ENCODE peak calls at places on chromosomes 2 and 18, in ten cellular contexts. O, Z, T, J, M, K, F, C, D and A are unnamed samples.

GRCh38 chr2:207483066-207483465 is 46.7 kb upstream of the CREB1 start:
- DNase-seq in O (no peak), Z (no peak), T (no peak), J (no peak), M (no peak), K (no peak), F (no peak), C (no peak), D (no peak), A (no peak)

GRCh38 chr2:65818873-65819451 is 386.6 kb upstream of the SPRED2 start:
- DNase-seq in O (no peak), Z (no peak), T (no peak), J (no peak), M (no peak), K (no peak), F (no peak), C (no peak), D (peak; percentile 29), A (no peak)

GRCh38 chr2:145184741-145185671 is 665.1 kb upstream of the ZEB2 start:
- DNase-seq in O (no peak), Z (no peak), T (no peak), J (no peak), M (no peak), K (no peak), F (no peak), C (no peak), D (no peak), A (no peak)

GRCh38 chr18:34738173-34738894 is 28.2 kb downstream of the DTNA start:
- DNase-seq in O (no peak), Z (no peak), T (no peak), J (no peak), M (no peak), K (no peak), F (peak; percentile 8), C (no peak), D (no peak), A (no peak)

GRCh38 chr2:80059381-80059907 is 245.1 kb downstream of the LRRTM1 start:
- DNase-seq in O (no peak), Z (no peak), T (no peak), J (no peak), M (no peak), K (peak; percentile 61), F (no peak), C (no peak), D (no peak), A (no peak)

GRCh38 chr2:4358855-4359254 is 655.5 kb downstream of the DCDC2C start:
- DNase-seq in O (no peak), Z (no peak), T (no peak), J (no peak), M (no peak), K (no peak), F (no peak), C (no peak), D (no peak), A (no peak)

GRCh38 chr2:219178377-219179175 is 501 bp downstream of the RETREG2 start:
- DNase-seq in O (no peak), Z (peak; percentile 39), T (peak; percentile 62), J (peak; percentile 76), M (peak; percentile 50), K (peak; percentile 51), F (no peak), C (no peak), D (peak; percentile 92), A (peak; percentile 55)

GRCh38 chr2:161219213-161219612 is 59.0 kb downstream of the TANK start:
- DNase-seq in O (no peak), Z (peak; percentile 31), T (no peak), J (no peak), M (no peak), K (no peak), F (no peak), C (no peak), D (no peak), A (no peak)

GRCh38 chr2:151669585-151670081 is 64.6 kb downstream of the NEB start:
- DNase-seq in O (no peak), Z (no peak), T (no peak), J (no peak), M (no peak), K (peak; percentile 43), F (no peak), C (no peak), D (no peak), A (no peak)

GRCh38 chr18:43620936-43621335 is 343.6 kb upstream of the SYT4 start:
- DNase-seq in O (no peak), Z (no peak), T (no peak), J (no peak), M (no peak), K (peak; percentile 62), F (peak; percentile 41), C (no peak), D (no peak), A (no peak)

GRCh38 chr2:239310401-239311061 is 90.3 kb downstream of the HDAC4 start:
- DNase-seq in O (no peak), Z (no peak), T (no peak), J (peak; percentile 88), M (peak; percentile 20), K (no peak), F (no peak), C (no peak), D (no peak), A (peak; percentile 15)

GRCh38 chr18:46668694-46669093 is 11.7 kb upstream of the LOXHD1 start:
- DNase-seq in O (no peak), Z (no peak), T (no peak), J (no peak), M (no peak), K (no peak), F (no peak), C (no peak), D (no peak), A (no peak)

GRCh38 chr2:106269591-106270291 is 75.6 kb upstream of the UXS1 start:
- DNase-seq in O (no peak), Z (peak; percentile 85), T (no peak), J (no peak), M (peak; percentile 92), K (peak; percentile 58), F (no peak), C (no peak), D (peak; percentile 91), A (peak; percentile 72)

GRCh38 chr2:237558918-237559645 is 7.3 kb upstream of the PRLH start:
- DNase-seq in O (no peak), Z (peak; percentile 82), T (peak; percentile 69), J (peak; percentile 96), M (peak; percentile 83), K (no peak), F (no peak), C (no peak), D (peak; percentile 94), A (peak; percentile 70)

GRCh38 chr2:20579866-20580265 is 71.0 kb downstream of the HS1BP3 start:
- DNase-seq in O (no peak), Z (no peak), T (no peak), J (peak; percentile 67), M (peak; percentile 72), K (no peak), F (no peak), C (peak; percentile 19), D (no peak), A (no peak)

DNA sequence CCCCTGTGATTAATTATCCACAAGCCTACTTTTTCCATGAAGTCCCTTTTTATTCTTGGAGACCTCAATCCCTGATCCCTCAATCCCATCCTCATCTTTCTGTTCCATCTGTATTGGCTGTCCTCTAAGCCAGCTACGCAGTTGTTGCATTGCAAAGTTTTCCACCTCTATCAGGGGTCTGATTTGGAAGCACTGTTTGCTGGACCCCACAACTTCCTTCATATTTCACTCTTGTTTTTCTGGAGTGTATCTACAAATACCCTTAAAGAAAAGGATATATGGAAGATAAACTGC is 22.4 kb downstream of the FN1 start:
- DNase-seq in O (no peak), Z (no peak), T (no peak), J (no peak), M (no peak), K (no peak), F (no peak), C (no peak), D (no peak), A (no peak)
- H3K4me1 ChIP-seq in O (peaks cover 29% of the 10 kb centered on the region), Z (no peaks in the 10 kb centered on the region), T (no peaks in the 10 kb centered on the region), J (peaks cover 16% of the 10 kb centered on the region), M (peaks cover 12% of the 10 kb centered on the region), K (no peaks in the 10 kb centered on the region), F (peaks cover 46% of the 10 kb centered on the region), C (no peaks in the 10 kb centered on the region), D (no peaks in the 10 kb centered on the region), A (no peaks in the 10 kb centered on the region)

DNA sequence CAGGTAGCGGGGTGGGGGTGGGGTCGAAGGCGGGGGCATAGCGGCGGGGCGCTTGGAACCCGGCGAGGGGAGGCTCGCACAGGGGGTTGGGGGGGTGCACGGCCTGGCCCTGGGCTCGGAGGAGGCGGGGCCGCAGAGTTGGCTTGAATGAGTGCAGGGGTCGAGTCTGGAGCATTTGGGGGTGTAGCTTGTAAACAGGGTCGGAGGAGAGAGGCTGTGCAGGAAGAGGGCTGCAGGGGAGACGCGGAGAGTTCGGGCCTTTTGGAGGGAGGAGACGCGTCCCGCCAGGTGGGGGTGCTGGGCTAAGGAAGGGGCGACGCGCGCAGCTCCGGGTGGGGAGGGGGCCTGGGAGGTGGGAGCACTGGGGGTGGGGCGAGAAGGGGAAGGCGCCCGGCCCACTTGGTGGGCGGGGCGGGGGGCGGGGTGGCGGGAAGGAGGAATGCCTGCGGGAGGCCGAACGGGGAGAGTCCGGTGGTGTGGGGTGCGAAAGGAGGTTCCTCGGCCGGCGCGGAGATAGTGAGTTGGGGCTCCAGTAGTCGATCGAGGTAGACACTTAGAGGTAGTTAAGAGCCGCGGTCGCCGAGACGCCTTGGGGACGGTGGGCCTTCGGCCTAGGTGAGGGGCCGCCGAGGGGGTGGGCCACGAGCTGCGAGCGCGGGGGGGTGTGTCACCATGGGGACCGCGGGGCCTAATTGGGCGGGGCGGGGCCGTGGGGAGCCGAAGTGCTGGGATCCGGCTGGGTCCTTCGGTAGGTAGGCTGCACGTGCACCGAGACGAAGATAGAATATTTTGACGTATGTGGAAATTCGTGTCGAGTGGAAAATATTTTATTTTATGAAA is 766 bp downstream of the MSH6 start:
- DNase-seq in O (peak; percentile 37), Z (peak; percentile 66), T (no peak), J (peak; percentile 83), M (peak; percentile 72), K (peak; percentile 89), F (peak; percentile 56), C (peak; percentile 12), D (no peak), A (peak; percentile 79)
- TF ChIP-seq CTCF in O (no peak), Z (no peak), T (no peak), J (no peak), M (no peak), K (no peak), F (no peak), C (no peak), D (no peak), A (no peak)

DNA sequence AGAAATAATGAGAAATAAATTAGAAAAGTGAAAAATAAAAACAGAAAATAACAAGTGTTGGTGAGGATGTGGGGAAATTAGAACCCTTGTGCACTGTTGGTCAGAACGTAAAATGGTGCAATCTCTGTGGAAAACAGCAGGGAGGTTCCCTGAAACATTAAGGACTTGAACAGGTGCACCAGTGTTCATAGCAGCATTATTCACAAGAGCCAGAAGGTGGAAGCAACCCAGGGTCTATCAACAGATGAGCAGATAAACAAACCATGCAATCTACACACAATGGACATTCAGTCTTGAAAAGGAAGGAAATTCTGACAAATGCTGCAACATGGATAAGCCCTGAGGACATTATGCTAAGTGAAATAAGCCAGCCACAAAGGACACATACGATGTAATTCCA is 58.2 kb upstream of the TFCP2L1 start:
- DNase-seq in O (no peak), Z (no peak), T (no peak), J (no peak), M (no peak), K (no peak), F (no peak), C (no peak), D (no peak), A (no peak)
- TF ChIP-seq POLR2AphosphoS5 in O (no peak), Z (no peak), T (no peak), J (no peak), M (no peak), K (no peak), F (no peak), C (no peak), D (no peak), A (no peak)

GRCh38 chr2:240918258-240919091 is 12.3 kb downstream of the CROCC2 start:
- DNase-seq in O (no peak), Z (no peak), T (peak; percentile 35), J (peak; percentile 51), M (no peak), K (no peak), F (no peak), C (no peak), D (no peak), A (peak; percentile 3)
- H3K4me1 ChIP-seq in O (peaks cover 23% of the 10 kb centered on the region), Z (no peaks in the 10 kb centered on the region), T (peaks cover 15% of the 10 kb centered on the region), J (peaks cover 12% of the 10 kb centered on the region), M (peaks cover 45% of the 10 kb centered on the region), K (no peaks in the 10 kb centered on the region), F (peaks cover 8% of the 10 kb centered on the region), C (no peaks in the 10 kb centered on the region), D (peaks cover 27% of the 10 kb centered on the region), A (peaks cover 16% of the 10 kb centered on the region)